ENCODE peak calls at places on chromosome 13, in five cellular contexts. One of them, this sample, is unnamed.
A peak's percentile ranks its signal among the peaks of the same experiment; 100 is the strongest.

GRCh38 chr13:29684441-29684840 is 89.0 kb upstream of the SLC7A1 start:
- DNase-seq in progenitor cell of endocrine pancreas: no peak
- DNase-seq in mucosa of descending colon: no peak
- DNase-seq in H1: no peak
- DNase-seq in neural crest cell: no peak
- DNase-seq in this sample: no peak

GRCh38 chr13:110447801-110448200 is 113.7 kb downstream of the RAB20 start:
- DNase-seq in progenitor cell of endocrine pancreas: no peak
- DNase-seq in mucosa of descending colon: no peak
- DNase-seq in H1: no peak
- DNase-seq in neural crest cell: no peak
- DNase-seq in this sample: no peak

GRCh38 chr13:67509039-67509438 is 278.9 kb upstream of the PCDH9 start:
- DNase-seq in progenitor cell of endocrine pancreas: no peak
- DNase-seq in mucosa of descending colon: no peak
- DNase-seq in H1: no peak
- DNase-seq in neural crest cell: no peak
- DNase-seq in this sample: no peak

GRCh38 chr13:74978596-74978995 is 503.4 kb downstream of the TBC1D4 start:
- DNase-seq in progenitor cell of endocrine pancreas: no peak
- DNase-seq in mucosa of descending colon: no peak
- DNase-seq in H1: no peak
- DNase-seq in neural crest cell: no peak
- DNase-seq in this sample: no peak

GRCh38 chr13:32426191-32426980 is 1.5 kb downstream of the N4BP2L1 start:
- DNase-seq in progenitor cell of endocrine pancreas: no peak
- DNase-seq in mucosa of descending colon: peak; percentile 49
- DNase-seq in H1: no peak
- DNase-seq in neural crest cell: no peak
- DNase-seq in this sample: no peak

GRCh38 chr13:34308725-34309124 is 490.8 kb downstream of the RFC3 start:
- DNase-seq in progenitor cell of endocrine pancreas: no peak
- DNase-seq in mucosa of descending colon: no peak
- DNase-seq in H1: no peak
- DNase-seq in neural crest cell: no peak
- DNase-seq in this sample: no peak

GRCh38 chr13:108508263-108508662 is 121.1 kb upstream of the MYO16 start:
- DNase-seq in progenitor cell of endocrine pancreas: no peak
- DNase-seq in mucosa of descending colon: peak; percentile 5
- DNase-seq in H1: no peak
- DNase-seq in neural crest cell: no peak
- DNase-seq in this sample: peak; percentile 25

GRCh38 chr13:113785051-113786010 is 26.3 kb downstream of the TMEM255B start:
- DNase-seq in progenitor cell of endocrine pancreas: no peak
- DNase-seq in mucosa of descending colon: peak; percentile 10
- DNase-seq in H1: no peak
- DNase-seq in neural crest cell: no peak
- DNase-seq in this sample: no peak

GRCh38 chr13:51050021-51050886 is 60.8 kb downstream of the C13orf42 start:
- DNase-seq in progenitor cell of endocrine pancreas: no peak
- DNase-seq in mucosa of descending colon: no peak
- DNase-seq in H1: no peak
- DNase-seq in neural crest cell: no peak
- DNase-seq in this sample: no peak

GRCh38 chr13:46058268-46058667 is 5.7 kb upstream of the ZC3H13 start:
- DNase-seq in progenitor cell of endocrine pancreas: no peak
- DNase-seq in mucosa of descending colon: no peak
- DNase-seq in H1: no peak
- DNase-seq in neural crest cell: no peak
- DNase-seq in this sample: no peak

GRCh38 chr13:33696530-33696929 is 121.4 kb upstream of the RFC3 start:
- DNase-seq in progenitor cell of endocrine pancreas: no peak
- DNase-seq in mucosa of descending colon: no peak
- DNase-seq in H1: no peak
- DNase-seq in neural crest cell: no peak
- DNase-seq in this sample: no peak

GRCh38 chr13:27404680-27405079 is 19.7 kb upstream of the GTF3A start:
- DNase-seq in progenitor cell of endocrine pancreas: no peak
- DNase-seq in mucosa of descending colon: peak; percentile 74
- DNase-seq in H1: no peak
- DNase-seq in neural crest cell: no peak
- DNase-seq in this sample: no peak

GRCh38 chr13:21544515-21544914 is 59.5 kb downstream of the MICU2 start:
- DNase-seq in progenitor cell of endocrine pancreas: no peak
- DNase-seq in mucosa of descending colon: no peak
- DNase-seq in H1: no peak
- DNase-seq in neural crest cell: no peak
- DNase-seq in this sample: no peak

GRCh38 chr13:40079721-40080120 is 424.3 kb downstream of the COG6 start:
- DNase-seq in progenitor cell of endocrine pancreas: no peak
- DNase-seq in mucosa of descending colon: no peak
- DNase-seq in H1: no peak
- DNase-seq in neural crest cell: no peak
- DNase-seq in this sample: no peak

GRCh38 chr13:101649490-101650126 is 197.1 kb downstream of the ITGBL1 start:
- DNase-seq in progenitor cell of endocrine pancreas: no peak
- DNase-seq in mucosa of descending colon: no peak
- DNase-seq in H1: no peak
- DNase-seq in neural crest cell: no peak
- DNase-seq in this sample: no peak

GRCh38 chr13:94947965-94948371 is 235.6 kb upstream of the SOX21 start:
- DNase-seq in progenitor cell of endocrine pancreas: no peak
- DNase-seq in mucosa of descending colon: no peak
- DNase-seq in H1: no peak
- DNase-seq in neural crest cell: no peak
- DNase-seq in this sample: no peak

GRCh38 chr13:34899888-34900287 is 42.2 kb upstream of the NBEA start:
- DNase-seq in progenitor cell of endocrine pancreas: no peak
- DNase-seq in mucosa of descending colon: no peak
- DNase-seq in H1: no peak
- DNase-seq in neural crest cell: no peak
- DNase-seq in this sample: no peak

GRCh38 chr13:62113145-62113544 is 697.5 kb upstream of the PCDH20 start:
- DNase-seq in progenitor cell of endocrine pancreas: no peak
- DNase-seq in mucosa of descending colon: no peak
- DNase-seq in H1: no peak
- DNase-seq in neural crest cell: no peak
- DNase-seq in this sample: no peak

GRCh38 chr13:106619688-106620555 is 52.0 kb upstream of the ARGLU1 start:
- DNase-seq in progenitor cell of endocrine pancreas: no peak
- DNase-seq in mucosa of descending colon: peak; percentile 38
- DNase-seq in H1: no peak
- DNase-seq in neural crest cell: peak; percentile 9
- DNase-seq in this sample: peak; percentile 26

DNA sequence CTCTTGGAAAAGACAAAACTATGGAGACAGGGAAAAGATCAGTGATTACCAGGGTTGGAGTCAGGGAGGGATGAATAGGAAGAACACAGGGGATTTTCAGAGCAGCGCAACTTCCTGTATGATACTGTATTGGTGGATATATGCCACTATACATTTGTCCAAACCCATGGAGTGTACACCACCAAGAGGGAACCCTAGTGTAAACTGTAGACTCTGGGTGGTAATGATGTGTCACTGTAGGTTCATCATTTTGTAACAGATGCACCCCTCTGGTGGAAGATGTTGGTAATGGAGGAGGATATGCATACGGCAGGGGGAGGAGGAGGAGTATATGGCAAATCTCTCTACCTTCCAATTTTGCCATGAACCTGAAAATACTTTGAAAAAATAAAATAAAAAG is 68.1 kb downstream of the UFM1 start:
- DNase-seq in progenitor cell of endocrine pancreas: no peak
- DNase-seq in mucosa of descending colon: peak; percentile 13
- DNase-seq in H1: peak; percentile 47
- DNase-seq in neural crest cell: no peak
- DNase-seq in this sample: peak; percentile 15
- TF ChIP-seq CTCF in progenitor cell of endocrine pancreas: no peak
- TF ChIP-seq CTCF in mucosa of descending colon: no peak
- TF ChIP-seq CTCF in H1: peak; percentile 71
- TF ChIP-seq CTCF in neural crest cell: peak; percentile 49
- TF ChIP-seq CTCF in this sample: peak; percentile 53

GRCh38 chr13:24997367-24997967 is 98.5 kb upstream of the PABPC3 start:
- DNase-seq in progenitor cell of endocrine pancreas: no peak
- DNase-seq in mucosa of descending colon: peak; percentile 69
- DNase-seq in H1: no peak
- DNase-seq in neural crest cell: peak; percentile 36
- DNase-seq in this sample: peak; percentile 21

GRCh38 chr13:24998433-24998832 is 97.5 kb upstream of the PABPC3 start:
- DNase-seq in progenitor cell of endocrine pancreas: no peak
- DNase-seq in mucosa of descending colon: no peak
- DNase-seq in H1: no peak
- DNase-seq in neural crest cell: no peak
- DNase-seq in this sample: no peak

DNA sequence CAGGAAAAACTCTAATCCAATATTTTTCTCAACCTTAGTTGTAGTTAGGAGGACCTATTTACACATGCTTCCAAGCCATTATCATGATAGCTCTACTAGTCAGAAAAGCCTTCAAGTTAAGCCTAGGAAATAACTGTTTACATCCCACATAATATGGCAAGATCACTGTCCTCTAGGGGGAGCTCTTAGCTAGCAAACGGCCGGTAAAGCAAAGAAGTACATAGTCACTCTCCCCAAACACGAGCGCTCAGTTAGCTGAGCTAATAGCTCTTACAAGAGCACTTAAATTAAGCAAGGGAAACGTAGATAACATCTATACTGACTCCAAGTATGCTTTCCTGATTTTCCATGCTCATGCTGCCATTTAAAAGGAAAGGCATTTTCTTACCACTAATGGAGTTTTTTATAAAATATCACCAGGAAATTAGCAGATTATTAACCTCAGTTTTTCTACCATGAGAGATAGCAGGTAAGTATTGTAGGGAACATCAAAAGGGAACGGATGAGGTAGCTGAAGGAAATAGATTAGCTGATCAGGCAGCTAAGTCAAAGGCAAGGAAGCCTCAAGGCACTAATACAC is 100.6 kb upstream of the PABPC3 start:
- DNase-seq in progenitor cell of endocrine pancreas: peak; percentile 41
- DNase-seq in mucosa of descending colon: peak; percentile 84
- DNase-seq in H1: peak; percentile 55
- DNase-seq in neural crest cell: peak; percentile 54
- DNase-seq in this sample: peak; percentile 67
- TF ChIP-seq CTCF in progenitor cell of endocrine pancreas: peak; percentile 91
- TF ChIP-seq CTCF in mucosa of descending colon: peak; percentile 64
- TF ChIP-seq CTCF in H1: peak; percentile 81
- TF ChIP-seq CTCF in neural crest cell: peak; percentile 93
- TF ChIP-seq CTCF in this sample: peak; percentile 71

DNA sequence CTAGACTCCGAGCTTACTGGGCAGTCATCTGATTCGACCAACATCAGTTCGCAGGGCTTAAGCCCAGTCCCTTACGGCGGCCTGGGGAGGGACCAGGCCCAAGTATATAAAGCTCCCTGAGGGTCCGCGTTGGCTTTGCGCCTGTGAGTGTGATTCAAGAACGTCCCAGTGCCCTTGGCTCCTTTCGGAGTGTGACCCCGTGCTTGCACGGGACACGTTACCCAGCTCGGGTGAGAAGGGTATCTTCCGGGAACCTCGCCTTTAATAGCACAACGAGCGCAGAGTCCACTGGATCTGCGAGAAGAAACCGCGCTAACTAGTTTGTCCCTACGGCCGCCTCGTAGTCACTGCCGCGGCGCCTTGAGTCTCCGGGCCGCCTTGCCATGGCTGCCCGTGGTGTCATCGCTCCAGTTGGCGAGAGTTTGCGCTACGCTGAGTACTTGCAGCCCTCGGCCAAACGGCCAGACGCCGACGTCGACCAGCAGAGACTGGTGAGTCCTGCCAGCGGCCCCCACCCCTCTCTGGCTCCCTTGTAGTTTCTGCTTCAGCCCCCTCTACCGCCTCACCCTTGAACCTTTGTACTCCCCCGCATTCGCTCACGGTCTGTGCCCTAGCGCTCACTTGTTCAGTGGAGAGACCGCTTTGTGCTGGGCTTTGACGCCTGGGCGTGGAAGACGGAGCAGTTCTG is at the start of gene DNAJC15:
- DNase-seq in progenitor cell of endocrine pancreas: peak; percentile 66
- DNase-seq in mucosa of descending colon: peak; percentile 96
- DNase-seq in H1: peak; percentile 74
- DNase-seq in neural crest cell: peak; percentile 71
- DNase-seq in this sample: peak; percentile 73
- TF ChIP-seq CTCF in progenitor cell of endocrine pancreas: peak; percentile 19
- TF ChIP-seq CTCF in mucosa of descending colon: no peak
- TF ChIP-seq CTCF in H1: no peak
- TF ChIP-seq CTCF in neural crest cell: no peak
- TF ChIP-seq CTCF in this sample: no peak

GRCh38 chr13:42355841-42356575 is 84.1 kb downstream of the AKAP11 start:
- DNase-seq in progenitor cell of endocrine pancreas: no peak
- DNase-seq in mucosa of descending colon: no peak
- DNase-seq in H1: no peak
- DNase-seq in neural crest cell: no peak
- DNase-seq in this sample: no peak

GRCh38 chr13:42360046-42360445 is 88.1 kb downstream of the AKAP11 start:
- DNase-seq in progenitor cell of endocrine pancreas: no peak
- DNase-seq in mucosa of descending colon: no peak
- DNase-seq in H1: no peak
- DNase-seq in neural crest cell: no peak
- DNase-seq in this sample: no peak

GRCh38 chr13:42355118-42355840 is 83.3 kb downstream of the AKAP11 start:
- DNase-seq in progenitor cell of endocrine pancreas: no peak
- DNase-seq in mucosa of descending colon: no peak
- DNase-seq in H1: no peak
- DNase-seq in neural crest cell: no peak
- DNase-seq in this sample: no peak

GRCh38 chr13:42350141-42350540 is 78.2 kb downstream of the AKAP11 start:
- DNase-seq in progenitor cell of endocrine pancreas: no peak
- DNase-seq in mucosa of descending colon: no peak
- DNase-seq in H1: no peak
- DNase-seq in neural crest cell: no peak
- DNase-seq in this sample: no peak

GRCh38 chr13:42354246-42355117 is 82.5 kb downstream of the AKAP11 start:
- DNase-seq in progenitor cell of endocrine pancreas: no peak
- DNase-seq in mucosa of descending colon: no peak
- DNase-seq in H1: no peak
- DNase-seq in neural crest cell: no peak
- DNase-seq in this sample: no peak
- TF ChIP-seq CTCF in progenitor cell of endocrine pancreas: no peak
- TF ChIP-seq CTCF in mucosa of descending colon: no peak
- TF ChIP-seq CTCF in H1: peak; percentile 53
- TF ChIP-seq CTCF in neural crest cell: no peak
- TF ChIP-seq CTCF in this sample: no peak

GRCh38 chr13:87582399-87582798 is 88.8 kb upstream of the SLITRK5 start:
- DNase-seq in progenitor cell of endocrine pancreas: no peak
- DNase-seq in mucosa of descending colon: no peak
- DNase-seq in H1: no peak
- DNase-seq in neural crest cell: no peak
- DNase-seq in this sample: no peak
- TF ChIP-seq CTCF in progenitor cell of endocrine pancreas: no peak
- TF ChIP-seq CTCF in mucosa of descending colon: no peak
- TF ChIP-seq CTCF in H1: no peak
- TF ChIP-seq CTCF in neural crest cell: no peak
- TF ChIP-seq CTCF in this sample: no peak